ENCODE peak calls at places on chromosomes 4 and X, in four cellular contexts. N is GM12865, G is AG08395, J is activated B cell treated with CpG ODN at 0.5 μM for 24 hours. M is an unnamed sample.

GRCh38 chrX:153735274-153735673 is 10.6 kb downstream of the ABCD1 start:
- DNase-seq in N (peak; percentile 44), G (no peak), J (no peak), M (no peak)

GRCh38 chr4:8675383-8675782 is 82.8 kb downstream of the CPZ start:
- DNase-seq in N (no peak), G (no peak), J (no peak), M (no peak)

GRCh38 chr4:100895572-100896197 is 377.9 kb upstream of the EMCN start:
- DNase-seq in N (no peak), G (peak; percentile 20), J (no peak), M (no peak)

GRCh38 chr4:113467581-113467980 is 294.0 kb downstream of the CAMK2D start:
- DNase-seq in N (no peak), G (peak; percentile 61), J (no peak), M (no peak)

GRCh38 chr4:40736910-40737309 is 12.8 kb upstream of the NSUN7 start:
- DNase-seq in N (peak; percentile 69), G (peak; percentile 51), J (no peak), M (no peak)

GRCh38 chrX:110944793-110945466 is 149.3 kb upstream of the CHRDL1 start:
- DNase-seq in N (no peak), G (no peak), J (no peak), M (no peak)

GRCh38 chrX:2707334-2707760 is 16.3 kb downstream of the CD99 start:
- DNase-seq in N (peak; percentile 88), G (peak; percentile 86), J (peak; percentile 51), M (peak; percentile 62)

GRCh38 chrX:334331-334891 is 15.8 kb upstream of the GTPBP6 start:
- DNase-seq in N (no peak), G (no peak), J (no peak), M (peak; percentile 80)

GRCh38 chr4:7805533-7806079 is 134.1 kb downstream of the AFAP1 start:
- DNase-seq in N (no peak), G (peak; percentile 64), J (no peak), M (no peak)

GRCh38 chr4:71262161-71262560 is 76.7 kb upstream of the SLC4A4 start:
- DNase-seq in N (no peak), G (no peak), J (no peak), M (no peak)

GRCh38 chrX:43500240-43500639 is 155.9 kb upstream of the MAOA start:
- DNase-seq in N (no peak), G (no peak), J (no peak), M (no peak)

GRCh38 chrX:130120746-130121504 is 10.6 kb upstream of the ELF4 start:
- DNase-seq in N (peak; percentile 67), G (peak; percentile 80), J (peak; percentile 64), M (peak; percentile 78)

GRCh38 chr4:176791591-176792347 is 953 bp downstream of the VEGFC start:
- DNase-seq in N (peak; percentile 1), G (no peak), J (no peak), M (peak; percentile 89)

GRCh38 chr4:1763070-1763549 is 30.0 kb upstream of the FGFR3 start:
- DNase-seq in N (no peak), G (no peak), J (no peak), M (no peak)

GRCh38 chrX:149962859-149963757 is 24.8 kb upstream of the EOLA2 start:
- DNase-seq in N (peak; percentile 31), G (peak; percentile 65), J (no peak), M (peak; percentile 62)

GRCh38 chrX:102604327-102604726 is 5.0 kb downstream of the ARMCX5 start:
- DNase-seq in N (no peak), G (no peak), J (no peak), M (no peak)

GRCh38 chr4:48047896-48048295 is 31.3 kb downstream of the NIPAL1 start:
- DNase-seq in N (peak; percentile 19), G (no peak), J (peak; percentile 25), M (no peak)